ENCODE peak calls at places on chromosomes 13 and 19, in eight cellular contexts. Z, A, D, F, J, C, K and X are unnamed samples. For H3K4me1 and H3K9me3, the result is how much of the 10 kb centered on the place peaks cover.

GRCh38 chr13:107025991-107026390 is 458.1 kb upstream of the ARGLU1 start:
- DNase-seq in D (no peak), K (peak), Z (peak), A (peak), C (peak), F (no peak), J (no peak), X (no peak)

GRCh38 chr19:37932985-37933953 is 26.3 kb downstream of the SIPA1L3 start:
- DNase-seq in F (no peak), J (no peak), C (no peak), A (no peak), D (no peak), Z (peak), K (peak), X (peak)

GRCh38 chr19:19642506-19643157 is 825 bp downstream of the GMIP start:
- DNase-seq in J (peak), C (no peak), D (peak), K (no peak), Z (peak), F (peak), A (no peak), X (peak)

GRCh38 chr13:35914662-35915061 is 216.5 kb downstream of the DCLK1 start:
- DNase-seq in J (no peak), K (no peak), A (no peak), Z (no peak), C (no peak), D (no peak), F (no peak), X (no peak)

GRCh38 chr13:78012046-78012445 is 93.4 kb upstream of the EDNRB start:
- DNase-seq in C (no peak), F (no peak), Z (no peak), D (no peak), A (no peak), K (no peak), J (no peak), X (no peak)

GRCh38 chr13:42760949-42761348 is 20.4 kb upstream of the FAM216B start:
- DNase-seq in Z (no peak), D (no peak), K (peak), F (no peak), A (no peak), J (no peak), C (no peak), X (no peak)

GRCh38 chr13:110381029-110381360 is 73.9 kb downstream of the COL4A2 start:
- DNase-seq in C (no peak), F (no peak), A (no peak), K (no peak), Z (no peak), J (no peak), D (no peak), X (no peak)

GRCh38 chr13:110307697-110308376 is 753 bp downstream of the COL4A2 start:
- DNase-seq in Z (no peak), F (no peak), D (no peak), A (no peak), K (peak), C (no peak), J (no peak), X (no peak)

GRCh38 chr19:33686687-33687541 is 65.2 kb downstream of the CHST8 start:
- DNase-seq in F (no peak), C (no peak), J (no peak), D (no peak), A (peak), K (no peak), Z (no peak), X (no peak)

GRCh38 chr13:37621811-37622361 is 23.3 kb upstream of the POSTN start:
- DNase-seq in D (no peak), A (peak), K (peak), F (no peak), Z (peak), C (no peak), J (no peak), X (no peak)

GRCh38 chr19:18021121-18021755 is 13.3 kb downstream of the ARRDC2 start:
- DNase-seq in C (peak), Z (peak), A (peak), K (no peak), J (peak), D (peak), F (no peak), X (no peak)

GRCh38 chr19:45251452-45252354 is 632 bp downstream of the MARK4 start:
- DNase-seq in K (peak), Z (peak), A (no peak), C (no peak), F (peak), D (no peak), J (no peak), X (no peak)

GRCh38 chr13:51764184-51765141 is 39.5 kb downstream of the DHRS12 start:
- DNase-seq in F (no peak), A (peak), D (no peak), J (peak), C (peak), K (peak), Z (peak), X (peak)

GRCh38 chr13:40402931-40403412 is 263.5 kb downstream of the FOXO1 start:
- DNase-seq in A (no peak), K (no peak), C (no peak), F (no peak), D (no peak), J (no peak), Z (peak), X (no peak)

GRCh38 chr13:106381083-106381482 is 154.4 kb downstream of the EFNB2 start:
- DNase-seq in C (no peak), D (no peak), A (no peak), K (peak), F (no peak), J (no peak), Z (no peak), X (no peak)

GRCh38 chr13:21050288-21051197 is 10.8 kb downstream of the LATS2 start:
- DNase-seq in Z (peak), D (no peak), J (no peak), A (peak), F (no peak), K (no peak), C (no peak), X (no peak)

GRCh38 chr13:30026093-30026492 is 175.7 kb upstream of the UBL3 start:
- DNase-seq in C (no peak), F (no peak), Z (peak), D (no peak), J (no peak), A (peak), K (no peak), X (no peak)

GRCh38 chr13:110067355-110068175 is 239.4 kb downstream of the COL4A1 start:
- DNase-seq in K (peak), F (no peak), Z (no peak), D (no peak), J (no peak), A (no peak), C (no peak), X (no peak)

GRCh38 chr13:101945435-101945834 is 456.4 kb downstream of the FGF14 start:
- DNase-seq in F (no peak), K (no peak), D (no peak), Z (no peak), C (no peak), A (no peak), J (no peak), X (no peak)

GRCh38 chr13:68759617-68760016 is 1348.0 kb upstream of the ATXN8OS start:
- DNase-seq in C (no peak), J (no peak), A (no peak), F (no peak), Z (no peak), K (no peak), D (no peak), X (no peak)

GRCh38 chr13:37001921-37002250 is 1.3 kb downstream of the EXOSC8 start:
- DNase-seq in C (no peak), F (peak), A (no peak), Z (peak), K (no peak), J (no peak), D (no peak), X (no peak)

GRCh38 chr13:70568571-70568970 is 460.3 kb upstream of the KLHL1 start:
- DNase-seq in F (peak), J (no peak), Z (peak), D (peak), A (no peak), K (peak), C (no peak), X (peak)

GRCh38 chr13:112671359-112671758 is 18.5 kb upstream of the ATP11A start:
- DNase-seq in C (no peak), J (no peak), Z (no peak), D (no peak), A (peak), K (no peak), F (no peak), X (no peak)

GRCh38 chr13:80151016-80151415 is 189.9 kb downstream of the SPRY2 start:
- DNase-seq in C (no peak), Z (no peak), K (no peak), J (no peak), F (no peak), A (no peak), D (no peak), X (no peak)

GRCh38 chr19:53865523-53865917 is 2.2 kb upstream of the MYADM start:
- DNase-seq in D (no peak), C (no peak), A (no peak), Z (no peak), F (no peak), K (no peak), J (no peak), X (no peak)

GRCh38 chr19:52735734-52736133 is 890 bp upstream of the ZNF611 start:
- DNase-seq in F (no peak), A (peak), J (no peak), K (peak), C (peak), Z (no peak), D (no peak), X (no peak)

GRCh38 chr19:2167896-2168618 is 4.3 kb downstream of the DOT1L start:
- DNase-seq in K (no peak), F (peak), D (no peak), C (peak), Z (peak), A (peak), J (peak), X (no peak)

GRCh38 chr19:2168619-2169424 is 5.1 kb downstream of the DOT1L start:
- DNase-seq in D (no peak), Z (peak), A (peak), K (peak), C (peak), J (peak), F (no peak), X (peak)

GRCh38 chr19:2164020-2164988 is 571 bp downstream of the DOT1L start:
- DNase-seq in A (no peak), Z (peak), D (peak), J (peak), C (no peak), F (peak), K (peak), X (no peak)

GRCh38 chr19:2170219-2170618 is 6.5 kb downstream of the DOT1L start:
- DNase-seq in C (no peak), Z (no peak), A (no peak), J (no peak), K (no peak), D (no peak), F (no peak), X (peak)

DNA sequence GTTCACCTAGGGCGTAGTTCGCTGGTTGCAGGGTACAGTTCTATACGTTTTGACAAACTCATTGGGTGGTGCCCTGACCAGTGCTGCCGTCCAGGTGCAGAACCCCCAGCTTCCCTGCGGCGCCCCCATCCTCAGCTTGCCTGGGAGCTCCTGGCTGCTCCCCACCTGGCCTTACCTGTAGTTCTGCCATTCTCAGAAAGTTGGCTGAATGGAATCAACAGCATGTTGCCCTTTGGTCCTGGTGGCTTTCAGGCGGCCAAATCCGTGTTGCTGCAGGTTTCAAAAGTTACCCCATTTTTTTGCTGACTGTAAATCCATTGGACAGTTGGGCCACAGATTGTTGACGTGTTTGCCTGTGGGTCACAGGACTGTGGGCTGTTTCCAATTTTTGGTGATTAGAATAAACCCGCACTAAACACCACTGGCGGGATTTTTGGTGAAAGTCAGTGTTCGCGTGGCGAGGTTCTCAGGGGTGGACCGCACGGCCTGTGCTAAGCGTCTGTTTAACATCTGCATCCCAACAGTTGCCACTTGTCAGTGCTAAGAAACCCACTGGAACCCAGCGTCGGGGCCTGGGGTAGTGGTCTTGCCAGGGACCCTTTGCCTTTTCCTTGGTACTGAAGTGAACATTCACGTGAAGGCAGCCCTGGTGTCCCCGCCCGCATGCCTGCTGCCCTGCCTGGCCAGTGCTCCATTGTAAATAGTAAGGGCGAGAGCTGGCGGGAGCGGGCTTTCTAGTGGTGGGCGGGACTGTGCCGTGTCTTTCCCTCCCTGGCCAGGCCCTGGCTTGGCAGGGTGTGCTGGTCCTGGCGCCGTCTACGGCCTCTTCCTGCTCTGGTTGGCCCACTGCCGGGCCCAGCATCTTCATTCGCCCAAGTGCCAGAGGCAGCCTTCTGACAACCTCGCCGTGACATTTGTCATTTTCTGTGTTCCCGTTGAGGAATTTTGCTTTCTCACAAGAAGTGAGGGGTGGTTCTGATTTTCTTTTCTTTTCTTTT is 3.3 kb downstream of the DOT1L start:
- DNase-seq in J (peak), K (peak), F (no peak), Z (peak), D (no peak), C (peak), A (peak), X (peak)
- H3K4me1 ChIP-seq in J (half or more), K (half or more), F (half or more), Z (half or more), D (under half), C (half or more), A (under half), X (under half)

GRCh38 chr19:15536350-15536749 is 28.0 kb downstream of the CYP4F22 start:
- DNase-seq in Z (no peak), A (no peak), J (no peak), F (no peak), D (no peak), K (no peak), C (no peak), X (no peak)
- H3K9me3 ChIP-seq in Z (under half), A (under half), J (under half), F (under half), D (under half), K (under half), C (under half), X (under half)

GRCh38 chr19:41309225-41310030 is 544 bp upstream of the CCDC97 start:
- DNase-seq in D (no peak), F (no peak), J (no peak), Z (no peak), K (no peak), A (peak), C (no peak), X (no peak)

GRCh38 chr19:41308450-41309224 is 1.3 kb upstream of the CCDC97 start:
- DNase-seq in A (peak), J (peak), F (peak), Z (peak), D (peak), K (peak), C (peak), X (peak)

GRCh38 chr19:41310031-41310831 is at the start of gene CCDC97:
- DNase-seq in Z (peak), A (peak), J (peak), D (peak), C (peak), F (peak), K (peak), X (peak)

GRCh38 chr19:41311072-41311471 is 1.1 kb downstream of the CCDC97 start:
- DNase-seq in C (no peak), Z (peak), D (no peak), F (no peak), A (no peak), K (no peak), J (no peak), X (no peak)

GRCh38 chr19:41311613-41312012 is 1.6 kb downstream of the CCDC97 start:
- DNase-seq in C (no peak), F (no peak), A (no peak), D (no peak), Z (no peak), J (no peak), K (no peak), X (no peak)
- H3K4me1 ChIP-seq in C (under half), F (under half), A (under half), D (under half), Z (under half), J (under half), K (under half), X (under half)

DNA sequence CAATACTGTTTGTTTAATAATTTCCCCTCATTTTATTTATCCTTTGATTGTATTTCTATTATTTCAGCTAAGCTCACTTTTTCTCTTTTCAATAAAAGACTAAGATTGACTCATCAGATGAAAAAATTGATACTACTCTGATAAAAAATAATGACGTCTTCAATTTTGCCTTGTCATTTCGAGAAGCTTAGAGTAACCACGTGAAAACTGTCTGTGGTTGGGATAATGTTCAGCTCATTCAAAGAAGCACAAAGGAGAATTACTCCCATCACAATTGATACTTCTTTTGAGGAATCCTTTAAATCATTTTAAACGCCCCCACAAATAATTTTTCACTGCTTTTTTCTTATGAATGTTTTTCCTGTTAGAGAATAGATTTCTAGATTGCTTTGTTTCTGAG is 318.7 kb upstream of the SLITRK1 start:
- DNase-seq in A (no peak), J (no peak), D (no peak), Z (no peak), K (no peak), F (no peak), C (no peak), X (no peak)
- H3K9me3 ChIP-seq in A (under half), J (under half), D (under half), Z (under half), K (under half), F (under half), C (under half), X (under half)

DNA sequence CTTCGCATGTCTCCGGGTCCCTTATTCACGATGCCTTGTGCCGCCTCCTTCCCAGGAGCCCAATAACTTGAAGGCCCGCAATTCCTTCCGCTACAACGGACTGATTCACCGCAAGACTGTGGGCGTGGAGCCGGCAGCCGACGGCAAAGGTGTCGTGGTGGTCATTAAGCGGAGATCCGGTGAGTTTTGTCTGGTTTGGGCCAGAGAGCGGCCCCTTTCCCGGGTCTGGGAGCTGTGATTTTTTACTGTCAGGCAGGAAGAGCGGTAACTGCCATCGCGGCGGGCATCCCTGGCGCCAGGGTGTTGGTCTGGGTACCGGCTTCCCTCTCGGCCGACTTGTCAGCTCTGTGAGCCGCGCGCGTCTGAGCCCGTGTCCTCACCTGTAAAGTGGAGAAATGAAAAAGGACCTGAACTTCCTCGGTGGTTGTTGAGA is 799 bp downstream of the RPL28 start:
- DNase-seq in D (no peak), J (peak), Z (peak), K (no peak), F (no peak), A (no peak), C (no peak), X (no peak)
- H3K4me1 ChIP-seq in D (under half), J (under half), Z (half or more), K (under half), F (under half), A (under half), C (under half), X (under half)

GRCh38 chr13:96991072-96991471 is 3.2 kb downstream of the OXGR1 start:
- DNase-seq in Z (no peak), F (no peak), J (no peak), K (no peak), C (no peak), A (no peak), D (no peak), X (no peak)

GRCh38 chr13:96992633-96993032 is 1.6 kb downstream of the OXGR1 start:
- DNase-seq in C (no peak), Z (no peak), K (no peak), A (no peak), F (no peak), D (no peak), J (no peak), X (no peak)

GRCh38 chr13:96993660-96994029 is 631 bp downstream of the OXGR1 start:
- DNase-seq in C (no peak), A (no peak), J (no peak), K (peak), Z (peak), F (no peak), D (no peak), X (no peak)

GRCh38 chr13:96984061-96984508 is 10.2 kb downstream of the OXGR1 start:
- DNase-seq in Z (no peak), A (no peak), C (no peak), F (no peak), J (no peak), K (peak), D (peak), X (peak)

DNA sequence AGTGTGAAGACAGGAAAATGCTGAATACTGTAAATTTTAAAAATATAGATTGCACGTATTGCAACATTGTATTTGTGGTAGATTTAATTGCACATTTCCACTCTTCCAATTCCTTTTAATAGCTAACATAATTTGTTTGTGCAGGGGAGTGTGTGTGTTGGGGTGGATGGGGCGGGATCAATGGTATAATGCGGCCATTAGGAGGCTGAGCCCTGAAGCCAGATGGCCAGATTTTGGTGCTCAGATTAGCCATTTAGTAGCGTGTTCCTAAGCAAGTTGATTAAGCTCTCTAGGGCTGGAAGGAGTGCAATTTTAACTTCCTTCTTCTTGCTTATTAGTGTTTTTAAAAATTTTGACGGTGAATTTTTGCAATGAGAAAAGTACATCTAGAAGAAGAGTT is 5.8 kb downstream of the OXGR1 start:
- DNase-seq in Z (no peak), J (no peak), C (no peak), K (no peak), F (no peak), D (no peak), A (no peak), X (peak)
- H3K9me3 ChIP-seq in Z (under half), J (under half), C (under half), K (under half), F (under half), D (under half), A (under half), X (under half)

GRCh38 chr13:27605610-27606200 is 14.6 kb downstream of the LNX2 start:
- DNase-seq in J (no peak), K (no peak), Z (no peak), A (no peak), C (no peak), D (no peak), F (no peak), X (no peak)
- H3K4me1 ChIP-seq in J (under half), K (under half), Z (under half), A (under half), C (under half), D (under half), F (under half), X (under half)